ENCODE peak calls at places on chromosome 22, in four cellular contexts. B is HL-60, G is heart right ventricle, H is GM12865. C is an unnamed sample.

GRCh38 chr22:27718186-27719032 is 83.1 kb downstream of the MN1 start:
- DNase-seq in B (no peak), G (peak), H (no peak), C (peak)

GRCh38 chr22:44758354-44758969 is 6.1 kb downstream of the ARHGAP8 start:
- DNase-seq in B (no peak), G (no peak), H (no peak), C (no peak)

GRCh38 chr22:45090364-45090960 is 73.3 kb upstream of the NUP50 start:
- DNase-seq in B (no peak), G (no peak), H (no peak), C (no peak)

GRCh38 chr22:19879651-19879995 is 24.9 kb upstream of the GNB1L start:
- DNase-seq in B (no peak), G (no peak), H (no peak), C (no peak)

GRCh38 chr22:37817705-37818311 is 5.4 kb upstream of the GALR3 start:
- DNase-seq in B (peak), G (peak), H (peak), C (no peak)

GRCh38 chr22:27151407-27151806 is 494.0 kb downstream of the MIAT start:
- DNase-seq in B (no peak), G (no peak), H (no peak), C (no peak)

GRCh38 chr22:44311855-44312170 is 938 bp downstream of the SHISAL1 start:
- DNase-seq in B (no peak), G (no peak), H (no peak), C (peak)

GRCh38 chr22:10727393-10727792 is 4800.6 kb upstream of the OR11H1 start:
- DNase-seq in B (no peak), G (no peak), H (no peak), C (no peak)

GRCh38 chr22:19086944-19087343 is 35.3 kb downstream of the DGCR2 start:
- DNase-seq in B (no peak), G (no peak), H (no peak), C (no peak)

GRCh38 chr22:26852176-26852575 is 194.8 kb downstream of the MIAT start:
- DNase-seq in B (no peak), G (no peak), H (no peak), C (no peak)

GRCh38 chr22:35480627-35481565 is 59.7 kb upstream of the RASD2 start:
- DNase-seq in B (no peak), G (no peak), H (no peak), C (no peak)

GRCh38 chr22:41481131-41481830 is 12.4 kb downstream of the ACO2 start:
- DNase-seq in B (no peak), G (peak), H (no peak), C (no peak)

GRCh38 chr22:41094036-41094435 is 1.6 kb downstream of the EP300 start:
- DNase-seq in B (peak), G (no peak), H (peak), C (no peak)

GRCh38 chr22:37647928-37648327 is 8.5 kb downstream of the SH3BP1 start:
- DNase-seq in B (no peak), G (no peak), H (no peak), C (no peak)

GRCh38 chr22:19225560-19225959 is 47.0 kb upstream of the SLC25A1 start:
- DNase-seq in B (no peak), G (no peak), H (no peak), C (no peak)

GRCh38 chr22:37545703-37546435 is 14.4 kb upstream of the CDC42EP1 start:
- DNase-seq in B (no peak), G (peak), H (no peak), C (peak)

GRCh38 chr22:34814260-34814659 is 251.7 kb upstream of the ISX start:
- DNase-seq in B (no peak), G (no peak), H (no peak), C (peak)

GRCh38 chr22:35116269-35116668 is 50.3 kb downstream of the ISX start:
- DNase-seq in B (no peak), G (no peak), H (no peak), C (no peak)

GRCh38 chr22:32839776-32840571 is 38.5 kb downstream of the TIMP3 start:
- DNase-seq in B (no peak), G (no peak), H (no peak), C (peak)

GRCh38 chr22:18965526-18966421 is 29.7 kb upstream of the PRODH start:
- DNase-seq in B (no peak), G (no peak), H (no peak), C (no peak)

GRCh38 chr22:42368379-42369249 is 63.6 kb downstream of the NFAM1 start:
- DNase-seq in B (no peak), G (no peak), H (no peak), C (no peak)

GRCh38 chr22:23029521-23030228 is 40.6 kb upstream of the GNAZ start:
- DNase-seq in B (no peak), G (no peak), H (no peak), C (no peak)
- H3K4me3 ChIP-seq in B (no peak), G (no peak), H (no peak), C (no peak)

DNA sequence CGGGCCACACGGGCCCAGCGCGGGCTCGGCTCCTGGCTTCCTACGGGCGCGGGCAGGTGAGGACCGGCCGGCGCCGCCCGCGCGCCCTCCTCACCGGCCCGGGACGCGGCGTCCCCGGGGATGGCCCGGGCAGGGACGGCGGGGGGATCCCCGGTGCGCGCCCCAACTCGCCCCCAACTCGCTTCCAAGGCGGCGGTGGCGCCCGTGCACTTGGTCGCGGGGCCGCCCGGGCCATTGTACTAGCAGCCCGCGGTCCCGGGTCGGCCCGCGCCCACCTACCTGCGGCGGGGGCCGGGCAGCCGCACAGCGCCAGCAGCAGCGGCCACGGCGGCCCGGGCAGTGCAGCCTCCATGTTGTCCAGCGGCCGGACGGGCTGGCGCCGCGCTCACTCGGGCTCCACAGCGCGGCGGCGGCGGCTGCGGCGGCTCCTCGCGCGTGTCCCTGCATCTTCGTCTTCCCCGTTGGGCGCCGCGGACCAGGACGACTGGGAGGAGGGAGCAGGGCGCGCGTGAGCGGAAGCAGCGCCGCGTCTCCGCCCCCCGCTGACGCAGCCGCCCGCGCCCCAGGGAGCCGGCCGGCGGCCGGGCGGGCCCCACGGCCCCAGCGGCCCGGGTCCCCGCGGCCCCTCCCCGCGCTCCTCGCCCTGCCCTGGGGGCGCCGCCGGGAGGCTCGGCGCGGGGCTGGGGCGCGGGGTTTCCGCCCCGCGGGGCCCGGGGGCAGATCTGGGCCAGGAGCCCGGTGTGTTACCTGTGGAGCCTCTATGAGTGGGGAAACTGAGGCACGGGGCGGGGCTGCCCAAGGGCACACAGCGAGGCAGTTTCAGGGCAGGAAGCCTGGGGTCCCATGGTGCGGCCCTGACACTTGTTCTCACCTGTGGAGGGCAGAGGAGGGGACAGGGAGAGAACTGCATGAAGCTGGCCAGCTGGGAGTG is 159.3 kb upstream of the GRK3 start:
- DNase-seq in B (peak), G (peak), H (peak), C (no peak)
- H3K4me3 ChIP-seq in B (peak), G (peak), H (peak), C (peak)

GRCh38 chr22:38865201-38866023 is 6.6 kb downstream of the CBX6 start:
- DNase-seq in B (no peak), G (no peak), H (no peak), C (no peak)
- H3K4me3 ChIP-seq in B (no peak), G (no peak), H (no peak), C (no peak)

GRCh38 chr22:48592931-48593330 is 1234.7 kb downstream of the BRD1 start:
- DNase-seq in B (no peak), G (no peak), H (no peak), C (no peak)
- H3K4me3 ChIP-seq in B (no peak), G (no peak), H (no peak), C (no peak)

GRCh38 chr22:48897959-48898358 is 929.7 kb downstream of the BRD1 start:
- DNase-seq in B (no peak), G (no peak), H (no peak), C (no peak)
- H3K4me3 ChIP-seq in B (no peak), G (no peak), H (no peak), C (no peak)

GRCh38 chr22:31631381-31631780 is 30.6 kb downstream of the PISD start:
- DNase-seq in B (no peak), G (no peak), H (no peak), C (no peak)
- H3K4me3 ChIP-seq in B (peak), G (peak), H (peak), C (peak)

DNA sequence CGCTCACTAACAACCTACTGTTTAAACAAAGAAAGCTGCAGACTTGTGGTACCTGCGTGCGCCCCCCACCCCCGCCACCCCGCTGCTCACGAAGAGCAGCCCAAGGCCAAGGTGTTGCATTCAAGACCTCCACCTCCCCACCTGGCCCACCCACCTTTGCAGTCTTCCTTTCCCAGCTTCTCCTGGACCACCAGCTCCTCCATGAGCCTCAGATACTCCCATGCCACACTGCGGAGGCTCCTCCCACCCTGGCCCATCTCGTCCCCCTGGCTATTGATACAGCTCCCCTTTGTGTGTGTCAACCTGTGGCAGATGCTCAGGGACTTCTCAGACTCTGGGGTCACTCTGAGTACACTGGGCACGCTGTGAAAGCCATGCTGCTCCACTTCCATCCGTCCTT is 3.9 kb downstream of the CDPF1 start:
- DNase-seq in B (no peak), G (no peak), H (no peak), C (no peak)
- H3K4me3 ChIP-seq in B (no peak), G (no peak), H (no peak), C (no peak)

GRCh38 chr22:46546466-46547178 is 9.2 kb upstream of the CELSR1 start:
- DNase-seq in B (no peak), G (peak), H (no peak), C (no peak)
- H3K4me3 ChIP-seq in B (no peak), G (no peak), H (no peak), C (no peak)

DNA sequence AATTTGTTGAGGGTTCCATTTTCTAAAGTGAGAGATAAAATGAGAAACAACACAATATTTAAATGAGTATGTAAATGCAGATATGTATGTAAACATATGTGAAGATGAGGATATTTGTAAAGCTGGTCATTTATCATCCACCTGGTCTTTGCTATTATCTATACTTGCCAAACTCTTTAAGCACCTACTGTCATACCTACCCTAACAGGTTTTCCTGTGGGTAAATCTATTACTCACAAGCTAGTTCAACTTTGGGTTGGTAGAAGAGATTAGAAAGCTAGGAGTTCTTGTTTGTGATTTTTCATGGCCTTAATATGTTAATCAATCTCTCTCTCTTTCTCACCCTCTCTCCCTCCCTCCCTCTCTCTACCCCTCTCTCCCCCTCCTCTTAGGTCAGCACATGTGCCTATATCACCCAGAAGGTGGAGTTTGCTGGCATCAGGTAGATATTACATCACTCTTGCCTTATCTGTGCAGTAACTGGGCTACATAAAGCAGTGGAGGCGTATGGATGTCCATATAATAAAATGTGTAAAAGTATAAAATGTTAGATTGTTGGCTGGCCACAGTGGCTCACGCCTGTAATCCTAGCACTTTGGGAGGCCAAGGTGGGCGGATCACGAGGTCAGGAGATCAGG is 14.7 kb downstream of the DEPDC5 start:
- DNase-seq in B (no peak), G (no peak), H (no peak), C (no peak)
- H3K4me3 ChIP-seq in B (no peak), G (no peak), H (no peak), C (no peak)

DNA sequence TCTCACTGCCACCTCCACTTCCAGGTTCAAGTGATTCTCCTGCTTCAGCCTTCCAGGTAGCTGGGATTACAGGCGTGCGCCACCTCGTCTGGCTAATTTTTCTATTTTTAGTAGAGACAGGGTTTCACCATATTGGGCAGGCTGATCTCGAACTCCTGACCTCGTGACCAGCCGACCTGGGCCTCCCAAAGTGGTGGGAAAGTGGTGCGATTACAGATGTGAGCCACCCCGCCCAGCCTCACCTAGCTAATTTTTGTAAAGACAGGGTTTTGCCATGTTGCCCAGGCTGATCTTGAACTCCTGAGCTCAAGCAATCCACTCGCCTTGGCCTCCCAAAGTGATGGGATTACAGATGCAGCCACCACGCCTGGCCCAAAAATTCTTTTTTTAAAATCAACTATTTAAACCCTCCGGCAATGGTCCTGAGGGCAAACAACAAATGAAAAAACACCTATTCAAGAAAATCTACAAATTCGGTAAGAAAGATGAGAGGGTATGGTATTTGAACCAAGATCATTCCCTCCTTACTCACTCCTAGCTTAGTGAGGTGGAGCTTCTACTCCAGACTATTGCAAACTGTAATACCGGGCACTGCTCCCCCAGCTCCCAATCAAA is 1.9 kb downstream of the NF2 start:
- DNase-seq in B (no peak), G (no peak), H (no peak), C (no peak)
- H3K4me3 ChIP-seq in B (no peak), G (no peak), H (no peak), C (peak)

C was measured in BJ.